ENCODE peak calls at places on chromosomes 16 and 17, in five cellular contexts. One of them, this sample, is unnamed.
A peak's percentile ranks its signal among the peaks of the same experiment; 100 is the strongest.

GRCh38 chr16:70589998-70590471 is 56.3 kb upstream of the IL34 start:
- DNase-seq in CD8-positive, alpha-beta memory T cell: no peak
- DNase-seq in colonic mucosa: no peak
- DNase-seq in naive thymus-derived CD4-positive, alpha-beta T cell: no peak
- DNase-seq in heart right ventricle: peak; percentile 29
- DNase-seq in this sample: no peak

GRCh38 chr16:49801290-49801689 is 54.6 kb downstream of the ZNF423 start:
- DNase-seq in CD8-positive, alpha-beta memory T cell: no peak
- DNase-seq in naive thymus-derived CD4-positive, alpha-beta T cell: no peak
- DNase-seq in heart right ventricle: no peak
- DNase-seq in colonic mucosa: no peak
- DNase-seq in this sample: no peak

GRCh38 chr16:14505846-14506245 is 124.2 kb downstream of the PARN start:
- DNase-seq in heart right ventricle: no peak
- DNase-seq in colonic mucosa: no peak
- DNase-seq in naive thymus-derived CD4-positive, alpha-beta T cell: no peak
- DNase-seq in CD8-positive, alpha-beta memory T cell: no peak
- DNase-seq in this sample: no peak

GRCh38 chr17:76834889-76835288 is 33.3 kb upstream of the MGAT5B start:
- DNase-seq in heart right ventricle: no peak
- DNase-seq in colonic mucosa: no peak
- DNase-seq in CD8-positive, alpha-beta memory T cell: no peak
- DNase-seq in naive thymus-derived CD4-positive, alpha-beta T cell: no peak
- DNase-seq in this sample: no peak

GRCh38 chr16:16175296-16175695 is 48.0 kb downstream of the ABCC6 start:
- DNase-seq in CD8-positive, alpha-beta memory T cell: no peak
- DNase-seq in naive thymus-derived CD4-positive, alpha-beta T cell: no peak
- DNase-seq in heart right ventricle: peak; percentile 59
- DNase-seq in colonic mucosa: no peak
- DNase-seq in this sample: no peak

GRCh38 chr16:1265090-1265630 is 9.3 kb downstream of the TPSD1 start:
- DNase-seq in naive thymus-derived CD4-positive, alpha-beta T cell: no peak
- DNase-seq in colonic mucosa: no peak
- DNase-seq in heart right ventricle: no peak
- DNase-seq in CD8-positive, alpha-beta memory T cell: no peak
- DNase-seq in this sample: no peak

GRCh38 chr17:7307686-7308624 is 527 bp downstream of the EIF5A start:
- DNase-seq in heart right ventricle: peak; percentile 64
- DNase-seq in colonic mucosa: peak; percentile 59
- DNase-seq in naive thymus-derived CD4-positive, alpha-beta T cell: no peak
- DNase-seq in CD8-positive, alpha-beta memory T cell: peak; percentile 51
- DNase-seq in this sample: no peak

GRCh38 chr17:48483471-48484131 is 47.2 kb downstream of the HOXB1 start:
- DNase-seq in heart right ventricle: no peak
- DNase-seq in CD8-positive, alpha-beta memory T cell: no peak
- DNase-seq in naive thymus-derived CD4-positive, alpha-beta T cell: no peak
- DNase-seq in colonic mucosa: no peak
- DNase-seq in this sample: no peak

GRCh38 chr16:86685071-86685470 is 106.7 kb downstream of the FOXL1 start:
- DNase-seq in naive thymus-derived CD4-positive, alpha-beta T cell: no peak
- DNase-seq in heart right ventricle: no peak
- DNase-seq in colonic mucosa: no peak
- DNase-seq in CD8-positive, alpha-beta memory T cell: no peak
- DNase-seq in this sample: no peak

GRCh38 chr17:65173284-65173793 is 36.2 kb downstream of the RGS9 start:
- DNase-seq in naive thymus-derived CD4-positive, alpha-beta T cell: peak; percentile 34
- DNase-seq in CD8-positive, alpha-beta memory T cell: peak; percentile 57
- DNase-seq in heart right ventricle: peak; percentile 22
- DNase-seq in colonic mucosa: peak; percentile 39
- DNase-seq in this sample: no peak

GRCh38 chr17:47855737-47856136 is 4.8 kb upstream of the SP6 start:
- DNase-seq in heart right ventricle: no peak
- DNase-seq in colonic mucosa: no peak
- DNase-seq in naive thymus-derived CD4-positive, alpha-beta T cell: no peak
- DNase-seq in CD8-positive, alpha-beta memory T cell: no peak
- DNase-seq in this sample: no peak

GRCh38 chr17:73841431-73842060 is 197.3 kb upstream of the SDK2 start:
- DNase-seq in colonic mucosa: no peak
- DNase-seq in heart right ventricle: no peak
- DNase-seq in CD8-positive, alpha-beta memory T cell: no peak
- DNase-seq in naive thymus-derived CD4-positive, alpha-beta T cell: no peak
- DNase-seq in this sample: no peak

GRCh38 chr17:43927101-43927935 is 15.0 kb downstream of the PPY start:
- DNase-seq in heart right ventricle: peak; percentile 24
- DNase-seq in colonic mucosa: peak; percentile 35
- DNase-seq in naive thymus-derived CD4-positive, alpha-beta T cell: no peak
- DNase-seq in CD8-positive, alpha-beta memory T cell: no peak
- DNase-seq in this sample: no peak
- H3K27ac ChIP-seq in heart right ventricle: no peak overlapping the region
- H3K27ac ChIP-seq in colonic mucosa: no peak overlapping the region
- H3K27ac ChIP-seq in naive thymus-derived CD4-positive, alpha-beta T cell: peak overlapping the region; percentile 31
- H3K27ac ChIP-seq in CD8-positive, alpha-beta memory T cell: no peak overlapping the region
- H3K27ac ChIP-seq in this sample: no peak overlapping the region

GRCh38 chr17:41679740-41680425 is 8.8 kb upstream of the EIF1 start:
- DNase-seq in heart right ventricle: no peak
- DNase-seq in colonic mucosa: no peak
- DNase-seq in CD8-positive, alpha-beta memory T cell: no peak
- DNase-seq in naive thymus-derived CD4-positive, alpha-beta T cell: no peak
- DNase-seq in this sample: no peak

GRCh38 chr17:41680426-41681040 is 8.2 kb upstream of the EIF1 start:
- DNase-seq in heart right ventricle: no peak
- DNase-seq in colonic mucosa: no peak
- DNase-seq in CD8-positive, alpha-beta memory T cell: no peak
- DNase-seq in naive thymus-derived CD4-positive, alpha-beta T cell: no peak
- DNase-seq in this sample: no peak

GRCh38 chr17:41681776-41682175 is 6.9 kb upstream of the EIF1 start:
- DNase-seq in naive thymus-derived CD4-positive, alpha-beta T cell: no peak
- DNase-seq in heart right ventricle: no peak
- DNase-seq in CD8-positive, alpha-beta memory T cell: no peak
- DNase-seq in colonic mucosa: no peak
- DNase-seq in this sample: no peak

GRCh38 chr17:41678411-41678906 is 10.2 kb upstream of the EIF1 start:
- DNase-seq in CD8-positive, alpha-beta memory T cell: no peak
- DNase-seq in naive thymus-derived CD4-positive, alpha-beta T cell: no peak
- DNase-seq in colonic mucosa: no peak
- DNase-seq in heart right ventricle: no peak
- DNase-seq in this sample: peak; percentile 45

GRCh38 chr17:41678907-41679739 is 9.6 kb upstream of the EIF1 start:
- DNase-seq in heart right ventricle: no peak
- DNase-seq in CD8-positive, alpha-beta memory T cell: peak; percentile 27
- DNase-seq in colonic mucosa: peak; percentile 53
- DNase-seq in naive thymus-derived CD4-positive, alpha-beta T cell: peak; percentile 49
- DNase-seq in this sample: peak; percentile 84
- H3K27ac ChIP-seq in heart right ventricle: no peak overlapping the region
- H3K27ac ChIP-seq in CD8-positive, alpha-beta memory T cell: peak overlapping the region; percentile 62
- H3K27ac ChIP-seq in colonic mucosa: peak overlapping the region; percentile 89
- H3K27ac ChIP-seq in naive thymus-derived CD4-positive, alpha-beta T cell: peak overlapping the region; percentile 76
- H3K27ac ChIP-seq in this sample: peak overlapping the region; percentile 88

GRCh38 chr17:57989011-57989345 is 924 bp upstream of the VEZF1 start:
- DNase-seq in colonic mucosa: peak; percentile 44
- DNase-seq in CD8-positive, alpha-beta memory T cell: no peak
- DNase-seq in naive thymus-derived CD4-positive, alpha-beta T cell: no peak
- DNase-seq in heart right ventricle: no peak
- DNase-seq in this sample: no peak

GRCh38 chr17:57991537-57991936 is 3.5 kb upstream of the VEZF1 start:
- DNase-seq in colonic mucosa: no peak
- DNase-seq in CD8-positive, alpha-beta memory T cell: no peak
- DNase-seq in heart right ventricle: no peak
- DNase-seq in naive thymus-derived CD4-positive, alpha-beta T cell: no peak
- DNase-seq in this sample: no peak

GRCh38 chr17:57987582-57988300 is at the start of gene VEZF1:
- DNase-seq in colonic mucosa: peak; percentile 73
- DNase-seq in CD8-positive, alpha-beta memory T cell: peak; percentile 68
- DNase-seq in heart right ventricle: peak; percentile 85
- DNase-seq in naive thymus-derived CD4-positive, alpha-beta T cell: peak; percentile 66
- DNase-seq in this sample: no peak

GRCh38 chr17:57988301-57989010 is 402 bp upstream of the VEZF1 start:
- DNase-seq in heart right ventricle: peak; percentile 77
- DNase-seq in colonic mucosa: peak; percentile 69
- DNase-seq in naive thymus-derived CD4-positive, alpha-beta T cell: peak; percentile 58
- DNase-seq in CD8-positive, alpha-beta memory T cell: peak; percentile 56
- DNase-seq in this sample: no peak

DNA sequence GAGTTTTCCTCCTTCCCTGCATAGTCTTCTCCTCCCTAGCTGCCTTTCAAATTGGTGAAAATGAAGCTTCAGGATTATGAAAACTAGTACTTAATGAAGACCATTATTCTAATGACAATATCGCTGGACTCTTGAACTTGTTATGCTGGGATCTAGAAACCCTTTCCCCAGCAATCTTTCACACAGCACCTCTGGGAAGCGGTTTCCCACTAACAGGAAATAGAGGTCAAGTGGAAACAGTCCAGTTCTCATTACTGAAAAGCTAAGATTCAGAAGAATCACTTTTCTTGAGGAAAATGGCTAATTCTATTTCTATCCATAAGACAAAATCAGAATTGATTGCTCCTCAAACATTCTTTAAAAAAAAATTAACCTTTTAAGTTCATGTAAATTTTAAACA is 2.0 kb upstream of the VEZF1 start:
- DNase-seq in CD8-positive, alpha-beta memory T cell: no peak
- DNase-seq in heart right ventricle: no peak
- DNase-seq in colonic mucosa: no peak
- DNase-seq in naive thymus-derived CD4-positive, alpha-beta T cell: no peak
- DNase-seq in this sample: no peak
- H3K27ac ChIP-seq in CD8-positive, alpha-beta memory T cell: no peak overlapping the region
- H3K27ac ChIP-seq in heart right ventricle: no peak overlapping the region
- H3K27ac ChIP-seq in colonic mucosa: no peak overlapping the region
- H3K27ac ChIP-seq in naive thymus-derived CD4-positive, alpha-beta T cell: no peak overlapping the region
- H3K27ac ChIP-seq in this sample: no peak overlapping the region

GRCh38 chr17:39100530-39100929 is 50.9 kb downstream of the PLXDC1 start:
- DNase-seq in naive thymus-derived CD4-positive, alpha-beta T cell: no peak
- DNase-seq in colonic mucosa: no peak
- DNase-seq in CD8-positive, alpha-beta memory T cell: no peak
- DNase-seq in heart right ventricle: no peak
- DNase-seq in this sample: no peak

GRCh38 chr17:39097537-39097936 is 53.9 kb downstream of the PLXDC1 start:
- DNase-seq in CD8-positive, alpha-beta memory T cell: no peak
- DNase-seq in naive thymus-derived CD4-positive, alpha-beta T cell: no peak
- DNase-seq in heart right ventricle: no peak
- DNase-seq in colonic mucosa: no peak
- DNase-seq in this sample: no peak

GRCh38 chr17:39097159-39097519 is 54.3 kb downstream of the PLXDC1 start:
- DNase-seq in CD8-positive, alpha-beta memory T cell: no peak
- DNase-seq in colonic mucosa: no peak
- DNase-seq in heart right ventricle: no peak
- DNase-seq in naive thymus-derived CD4-positive, alpha-beta T cell: no peak
- DNase-seq in this sample: no peak

GRCh38 chr17:39099686-39100293 is 51.6 kb downstream of the PLXDC1 start:
- DNase-seq in CD8-positive, alpha-beta memory T cell: no peak
- DNase-seq in colonic mucosa: peak; percentile 56
- DNase-seq in naive thymus-derived CD4-positive, alpha-beta T cell: no peak
- DNase-seq in heart right ventricle: peak; percentile 37
- DNase-seq in this sample: no peak

DNA sequence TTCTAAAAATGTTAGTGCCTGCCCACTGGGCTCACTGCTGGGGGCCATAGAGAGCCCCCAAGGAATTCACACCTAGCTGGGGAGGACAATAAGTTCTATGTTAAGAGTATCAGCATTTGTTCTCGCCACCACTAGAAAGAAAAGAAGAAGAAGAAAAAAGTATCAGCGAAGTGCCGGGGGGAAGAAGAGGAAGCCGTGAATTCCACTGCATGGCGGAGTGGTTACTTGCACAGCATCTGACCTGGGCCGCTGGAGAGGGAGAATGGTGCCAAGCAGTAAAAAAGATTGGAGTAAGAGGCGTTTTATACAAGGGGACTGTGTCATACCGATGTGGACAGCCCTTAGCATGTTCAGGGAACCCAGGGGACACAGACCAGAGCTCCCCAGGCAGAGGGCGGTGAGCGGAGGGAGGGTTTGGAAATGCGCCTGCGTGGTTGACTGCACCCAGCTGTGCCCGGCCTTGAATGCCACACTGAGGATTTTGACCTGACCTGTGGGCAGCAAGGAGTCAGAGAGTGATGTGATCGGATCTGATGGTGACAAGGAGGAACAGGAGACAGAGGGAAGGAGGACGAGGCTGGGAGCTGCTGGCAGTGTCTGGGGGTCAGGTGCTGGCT is 52.9 kb downstream of the PLXDC1 start:
- DNase-seq in CD8-positive, alpha-beta memory T cell: no peak
- DNase-seq in colonic mucosa: no peak
- DNase-seq in heart right ventricle: no peak
- DNase-seq in naive thymus-derived CD4-positive, alpha-beta T cell: no peak
- DNase-seq in this sample: no peak
- H3K27ac ChIP-seq in CD8-positive, alpha-beta memory T cell: no peak overlapping the region
- H3K27ac ChIP-seq in colonic mucosa: no peak overlapping the region
- H3K27ac ChIP-seq in heart right ventricle: no peak overlapping the region
- H3K27ac ChIP-seq in naive thymus-derived CD4-positive, alpha-beta T cell: no peak overlapping the region
- H3K27ac ChIP-seq in this sample: no peak overlapping the region

GRCh38 chr17:81711814-81712467 is at the start of gene SLC25A10:
- DNase-seq in colonic mucosa: peak; percentile 87
- DNase-seq in heart right ventricle: peak; percentile 76
- DNase-seq in CD8-positive, alpha-beta memory T cell: peak; percentile 66
- DNase-seq in naive thymus-derived CD4-positive, alpha-beta T cell: peak; percentile 65
- DNase-seq in this sample: no peak
- H3K27ac ChIP-seq in colonic mucosa: peak within 1 kb of the TSS; percentile 68
- H3K27ac ChIP-seq in heart right ventricle: no peak within 1 kb of the TSS
- H3K27ac ChIP-seq in CD8-positive, alpha-beta memory T cell: peak within 1 kb of the TSS; percentile 38
- H3K27ac ChIP-seq in naive thymus-derived CD4-positive, alpha-beta T cell: peak within 1 kb of the TSS; percentile 55
- H3K27ac ChIP-seq in this sample: peak within 1 kb of the TSS; percentile 69

DNA sequence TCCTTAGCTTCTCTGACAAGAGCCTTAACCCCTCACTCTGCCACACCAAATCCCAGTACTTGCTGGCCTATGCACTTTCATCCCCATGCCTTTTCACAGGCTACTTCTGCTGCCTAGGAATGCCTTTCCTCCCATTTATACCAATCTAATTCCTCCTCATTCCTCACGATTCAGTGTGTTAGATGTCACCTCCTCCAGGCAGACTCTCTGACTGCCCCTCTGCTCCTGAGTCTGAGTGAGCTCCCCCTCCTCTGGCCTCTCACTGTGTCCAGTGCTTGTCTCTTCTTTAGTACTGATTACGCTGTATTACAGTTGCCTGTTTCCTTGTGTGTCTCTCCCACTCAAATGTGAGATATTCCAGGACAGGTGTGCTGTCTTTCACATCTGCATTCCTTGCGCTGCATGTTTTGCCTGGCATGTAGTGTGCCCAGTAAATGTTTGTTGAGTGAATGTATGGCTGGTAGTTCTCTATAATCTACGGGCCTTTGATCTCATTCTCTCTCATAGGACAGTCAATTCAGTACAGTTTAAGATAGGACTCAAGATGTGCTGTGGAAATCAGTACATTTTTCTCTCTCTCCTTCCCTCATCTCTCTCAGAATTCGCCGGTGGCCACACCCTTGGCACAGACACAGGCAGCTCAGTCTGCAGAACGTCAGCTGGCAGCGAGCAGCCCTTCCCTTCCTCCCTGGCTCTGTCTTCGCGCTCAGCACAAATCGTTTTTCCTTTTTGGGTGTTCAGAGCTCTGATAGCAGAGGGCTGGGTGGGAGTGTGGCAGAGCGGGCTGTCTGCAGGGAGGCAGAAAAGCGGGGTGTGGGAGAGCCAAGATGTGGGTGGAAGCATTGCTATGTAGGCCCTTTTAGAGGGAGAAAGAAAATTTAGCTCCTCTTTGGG is 18.5 kb downstream of the ARL4D start:
- DNase-seq in naive thymus-derived CD4-positive, alpha-beta T cell: no peak
- DNase-seq in heart right ventricle: peak; percentile 71
- DNase-seq in colonic mucosa: peak; percentile 61
- DNase-seq in CD8-positive, alpha-beta memory T cell: no peak
- DNase-seq in this sample: no peak
- H3K27ac ChIP-seq in naive thymus-derived CD4-positive, alpha-beta T cell: no peak overlapping the region
- H3K27ac ChIP-seq in heart right ventricle: peak overlapping the region; percentile 22
- H3K27ac ChIP-seq in colonic mucosa: peak overlapping the region; percentile 53
- H3K27ac ChIP-seq in CD8-positive, alpha-beta memory T cell: no peak overlapping the region
- H3K27ac ChIP-seq in this sample: no peak overlapping the region